ENCODE peak calls at places on chromosomes 4 and X, in six cellular contexts. U, F, E, X, O and C are unnamed samples.

GRCh38 chr4:122666527-122667245 is 45.8 kb upstream of the IL21 start:
- DNase-seq in O (no peak), U (no peak), E (peak), X (no peak), F (no peak), C (peak)

GRCh38 chr4:102268355-102268754 is 76.9 kb downstream of the SLC39A8 start:
- DNase-seq in O (no peak), E (no peak), U (no peak), F (no peak), X (no peak), C (no peak)

GRCh38 chr4:186942745-186943606 is 219.3 kb upstream of the FAT1 start:
- DNase-seq in O (no peak), X (peak), E (no peak), U (peak), F (no peak), C (no peak)

GRCh38 chrX:24204958-24205357 is 55.4 kb downstream of the ZFX start:
- DNase-seq in U (no peak), E (no peak), O (no peak), X (no peak), F (no peak), C (no peak)

GRCh38 chr4:173319696-173320095 is 14.5 kb downstream of the HMGB2 start:
- DNase-seq in E (no peak), X (no peak), F (no peak), U (no peak), O (no peak), C (no peak)

GRCh38 chr4:39820186-39820585 is 122.2 kb downstream of the UBE2K start:
- DNase-seq in U (no peak), E (no peak), X (peak), F (no peak), O (no peak), C (no peak)

GRCh38 chrX:19658030-19658429 is 142.7 kb upstream of the MAP3K15 start:
- DNase-seq in O (no peak), X (no peak), E (no peak), U (no peak), F (no peak), C (no peak)

GRCh38 chr4:73172166-73172565 is 86.4 kb downstream of the ANKRD17 start:
- DNase-seq in O (no peak), F (no peak), U (no peak), X (no peak), E (no peak), C (no peak)

GRCh38 chrX:71619193-71619592 is 882 bp upstream of the CXCR3 start:
- DNase-seq in X (no peak), O (no peak), E (no peak), F (no peak), U (no peak), C (no peak)

GRCh38 chr4:110781944-110782343 is 159.1 kb upstream of the PITX2 start:
- DNase-seq in O (no peak), E (no peak), X (no peak), F (no peak), U (no peak), C (no peak)

GRCh38 chr4:61199869-61200194 is 294 bp upstream of the ADGRL3 start:
- DNase-seq in O (no peak), E (no peak), U (no peak), X (no peak), F (no peak), C (no peak)

GRCh38 chr4:14994242-14994641 is 8.0 kb upstream of the CPEB2 start:
- DNase-seq in X (no peak), U (no peak), O (no peak), E (peak), F (no peak), C (no peak)

GRCh38 chr4:4384837-4385236 is 2.1 kb upstream of the NSG1 start:
- DNase-seq in O (no peak), F (no peak), U (peak), E (no peak), X (peak), C (no peak)

GRCh38 chr4:129822708-129823504 is 727.0 kb downstream of the C4orf33 start:
- DNase-seq in E (peak), O (no peak), F (peak), U (peak), X (no peak), C (no peak)

GRCh38 chr4:86720508-86721068 is 126.5 kb downstream of the PTPN13 start:
- DNase-seq in E (peak), O (no peak), F (no peak), X (no peak), U (no peak), C (no peak)

GRCh38 chr4:15034071-15034764 is 31.9 kb downstream of the CPEB2 start:
- DNase-seq in E (peak), U (no peak), X (no peak), O (no peak), F (no peak), C (peak)

GRCh38 chr4:139011220-139011950 is 4.2 kb upstream of the NOCT start:
- DNase-seq in O (no peak), F (no peak), X (no peak), E (no peak), U (no peak), C (no peak)
- H3K27ac ChIP-seq in O (no peak), F (no peak), X (no peak), E (no peak), U (no peak), C (no peak)

DNA sequence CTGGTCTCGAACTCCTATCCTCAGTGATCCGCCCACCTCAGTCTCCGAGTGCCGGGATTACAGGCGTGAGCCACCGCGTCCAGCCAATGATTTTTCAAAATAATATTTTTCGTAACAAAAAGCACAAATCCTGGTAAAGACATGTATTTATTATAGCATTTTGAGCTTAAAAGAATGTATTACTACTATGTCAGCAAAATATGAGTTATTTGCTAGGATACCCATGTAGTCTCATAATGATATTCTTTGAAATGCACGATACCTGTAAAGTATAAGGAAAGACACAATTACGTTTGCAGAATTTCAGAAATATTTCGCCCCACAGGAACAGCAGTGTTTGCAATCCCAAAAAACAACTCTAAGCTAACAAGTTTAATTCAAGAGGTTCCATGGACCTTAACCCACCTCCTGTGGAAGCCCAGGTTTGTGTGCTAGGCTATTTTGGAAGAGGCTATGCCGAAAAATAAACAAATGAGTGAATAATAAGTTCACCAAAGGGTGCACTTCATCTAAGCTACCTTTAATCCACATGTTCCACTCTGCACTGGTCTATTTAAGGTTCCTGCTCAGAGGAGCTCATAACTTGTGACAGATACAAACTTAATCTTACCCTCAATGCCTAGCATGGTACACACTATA is 5.2 kb downstream of the FRYL start:
- DNase-seq in X (no peak), U (no peak), F (no peak), E (no peak), O (no peak), C (no peak)
- H3K27ac ChIP-seq in X (peak), U (peak), F (no peak), E (no peak), O (no peak), C (no peak)

DNA sequence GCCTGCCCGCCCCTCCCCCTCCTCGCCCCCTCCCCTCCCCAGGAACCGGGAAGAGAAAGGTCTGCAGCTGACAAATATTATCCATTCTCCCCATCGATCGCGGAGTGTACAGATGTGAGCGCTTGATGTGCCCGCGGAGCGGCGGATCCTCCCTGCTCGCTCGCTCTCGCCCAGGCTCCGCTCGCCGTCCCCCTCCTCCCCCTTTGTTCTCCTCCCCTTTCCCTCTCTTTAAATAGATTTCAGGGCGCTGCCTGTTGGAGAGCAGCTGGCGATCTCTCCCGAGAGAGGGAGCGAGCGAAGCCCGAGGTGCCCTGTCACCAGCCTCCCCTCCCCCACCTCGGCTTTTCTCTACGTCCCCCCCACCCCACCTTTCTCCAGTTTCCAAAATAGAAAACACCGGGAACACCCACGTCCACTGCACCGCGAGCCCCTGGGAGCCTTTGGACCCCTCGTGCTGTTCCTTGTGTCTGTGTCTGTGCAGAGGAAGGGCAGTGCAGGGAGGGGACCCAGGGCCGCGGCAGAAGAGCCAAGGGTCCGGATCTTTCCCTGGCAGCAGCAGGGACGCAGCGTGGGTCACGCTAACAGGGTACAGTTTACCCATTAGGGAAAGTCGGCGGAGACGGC is 56.6 kb upstream of the BCOR start:
- DNase-seq in O (peak), E (no peak), F (no peak), U (peak), X (peak), C (no peak)
- H3K27ac ChIP-seq in O (peak), E (no peak), F (peak), U (peak), X (no peak), C (peak)

GRCh38 chr4:118743867-118744266 is 58.7 kb downstream of the METTL14 start:
- DNase-seq in F (no peak), E (peak), U (no peak), O (no peak), X (no peak), C (no peak)
- H3K27ac ChIP-seq in F (no peak), E (peak), U (no peak), O (peak), X (no peak), C (no peak)

GRCh38 chr4:112302320-112303274 is 5.4 kb downstream of the ALPK1 start:
- DNase-seq in X (no peak), E (no peak), O (no peak), F (no peak), U (no peak), C (no peak)
- H3K27ac ChIP-seq in X (no peak), E (no peak), O (no peak), F (no peak), U (no peak), C (no peak)

DNA sequence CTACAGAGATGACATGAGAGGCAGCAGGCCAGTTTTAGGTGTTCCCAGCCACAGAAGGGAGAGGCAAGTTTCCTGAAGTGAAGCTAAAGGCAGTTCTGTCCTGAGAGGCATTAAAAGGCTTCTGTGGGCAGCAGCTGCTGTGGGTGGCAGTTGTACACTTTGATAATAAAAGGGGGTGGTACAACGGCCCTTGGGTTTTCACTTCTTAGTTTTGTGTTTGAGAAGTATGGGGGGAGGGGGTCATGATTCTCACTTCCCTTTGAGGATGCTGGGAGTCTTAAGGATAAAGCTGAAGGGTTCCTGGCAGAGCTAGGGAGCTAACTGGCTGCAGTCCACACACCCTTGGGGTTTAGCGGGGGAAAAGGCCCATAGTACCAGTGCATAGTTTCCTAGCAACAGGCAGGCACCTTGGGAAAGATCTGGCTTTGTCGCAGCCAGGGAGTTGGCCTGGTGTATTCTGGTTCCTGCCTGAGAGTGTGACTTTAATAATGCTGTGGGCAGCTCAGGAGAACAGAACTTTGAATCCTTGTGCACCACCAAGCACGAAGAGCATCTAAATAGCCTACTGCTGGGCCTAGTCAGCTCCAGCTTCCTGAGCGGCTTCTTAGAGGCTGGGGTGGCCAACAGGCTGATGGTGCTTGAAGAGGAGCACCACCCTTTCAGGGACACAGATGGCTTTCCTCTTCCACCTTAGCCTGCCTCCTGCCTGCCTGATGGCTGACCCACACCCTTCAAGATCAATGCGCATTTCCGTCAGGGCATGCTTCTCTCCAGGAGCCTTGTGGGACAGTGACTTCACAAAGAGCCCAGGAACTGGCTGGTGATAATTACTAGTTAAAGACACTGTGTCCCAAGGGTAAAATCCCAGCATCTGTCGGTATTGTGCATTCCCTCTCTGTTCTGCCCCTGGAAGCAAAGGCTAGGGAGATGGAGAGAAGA is 12.4 kb downstream of the ZBTB33 start:
- DNase-seq in E (no peak), U (no peak), F (no peak), X (no peak), O (no peak), C (no peak)
- H3K27ac ChIP-seq in E (no peak), U (no peak), F (no peak), X (no peak), O (no peak), C (no peak)

GRCh38 chr4:84855774-84856173 is 110.7 kb downstream of the WDFY3 start:
- DNase-seq in U (peak), O (peak), F (no peak), X (peak), E (peak), C (no peak)
- H3K27ac ChIP-seq in U (no peak), O (no peak), F (no peak), X (peak), E (no peak), C (no peak)

GRCh38 chr4:182778222-182778982 is 138.8 kb downstream of the DCTD start:
- DNase-seq in X (no peak), U (no peak), F (no peak), O (no peak), E (no peak), C (no peak)

GRCh38 chr4:182770259-182770968 is 146.8 kb downstream of the DCTD start:
- DNase-seq in E (no peak), X (peak), O (no peak), U (peak), F (peak), C (no peak)

GRCh38 chr4:182770969-182771330 is 146.2 kb downstream of the DCTD start:
- DNase-seq in E (no peak), O (no peak), X (peak), U (peak), F (no peak), C (no peak)

GRCh38 chr4:182776376-182777058 is 140.7 kb downstream of the DCTD start:
- DNase-seq in E (no peak), X (peak), O (no peak), U (no peak), F (no peak), C (no peak)

DNA sequence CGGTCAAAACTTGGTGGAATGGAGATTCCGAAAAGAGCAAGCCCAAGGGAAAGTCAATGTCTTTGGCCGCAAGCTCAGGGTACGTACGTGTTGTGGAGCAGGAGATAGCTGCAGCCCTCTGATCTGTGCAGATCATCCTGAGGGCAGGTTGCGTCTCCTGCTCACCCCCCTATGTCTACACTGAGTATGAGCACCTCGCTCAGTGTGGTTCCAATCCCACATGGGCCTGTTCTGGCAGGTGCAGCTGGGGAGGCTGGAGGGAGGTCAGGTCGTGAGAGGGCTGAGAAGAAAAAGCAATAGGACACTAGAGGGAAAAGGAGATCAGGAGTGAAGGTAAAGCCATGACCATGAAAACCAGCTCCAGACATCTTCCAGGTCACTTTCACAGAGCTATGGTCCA is 142.1 kb downstream of the DCTD start:
- DNase-seq in F (no peak), X (no peak), U (no peak), E (no peak), O (no peak), C (no peak)
- H3K27ac ChIP-seq in F (no peak), X (no peak), U (no peak), E (no peak), O (no peak), C (no peak)

GRCh38 chr4:185778307-185778706 is 33.7 kb downstream of the SORBS2 start:
- DNase-seq in O (no peak), E (peak), F (no peak), U (no peak), X (no peak), C (peak)
- H3K27ac ChIP-seq in O (no peak), E (peak), F (no peak), U (peak), X (no peak), C (peak)